ENCODE peak calls at places on chromosomes 16 and 17, in five cellular contexts. I is A549, G is HepG2, J is K562, Q is GM12878. C is an unnamed sample.

GRCh38 chr16:57628008-57628781 is at the start of gene ADGRG1:
- DNase-seq in J (peak; percentile 86), I (peak; percentile 95), G (peak; percentile 67), Q (no peak), C (peak; percentile 77)

GRCh38 chr16:86739178-86739577 is 160.8 kb downstream of the FOXL1 start:
- DNase-seq in I (no peak), J (no peak), Q (no peak), G (no peak), C (no peak)

GRCh38 chr17:9517396-9517795 is 58.2 kb downstream of the STX8 start:
- DNase-seq in Q (no peak), G (no peak), J (no peak), I (no peak), C (peak; percentile 37)

GRCh38 chr16:1691956-1692355 is 13.9 kb downstream of the JPT2 start:
- DNase-seq in I (peak; percentile 82), J (no peak), Q (no peak), G (no peak), C (no peak)

GRCh38 chr17:41451154-41451728 is 10.5 kb upstream of the KRT38 start:
- DNase-seq in G (no peak), Q (no peak), J (no peak), I (no peak), C (no peak)

GRCh38 chr17:38657824-38658740 is 16.7 kb downstream of the EPOP start:
- DNase-seq in J (no peak), Q (no peak), G (no peak), I (no peak), C (no peak)

GRCh38 chr17:67246648-67247415 is 1.8 kb upstream of the HELZ start:
- DNase-seq in G (peak; percentile 97), Q (peak; percentile 89), I (peak; percentile 71), J (peak; percentile 69), C (peak; percentile 75)

GRCh38 chr16:55861288-55861687 is 13.9 kb downstream of the CES5A start:
- DNase-seq in G (no peak), I (no peak), J (no peak), Q (no peak), C (no peak)

GRCh38 chr16:53991181-53992056 is 287.5 kb downstream of the FTO start:
- DNase-seq in G (peak; percentile 70), Q (no peak), J (no peak), I (no peak), C (peak; percentile 12)

GRCh38 chr17:7468290-7468689 is 11.1 kb downstream of the ZBTB4 start:
- DNase-seq in Q (no peak), G (no peak), I (no peak), J (no peak), C (no peak)

GRCh38 chr17:56325561-56325960 is 172.3 kb downstream of the ANKFN1 start:
- DNase-seq in Q (no peak), I (no peak), G (no peak), J (no peak), C (peak; percentile 13)

GRCh38 chr17:69067274-69068047 is 6.7 kb upstream of the ABCA9 start:
- DNase-seq in G (no peak), Q (no peak), J (no peak), I (no peak), C (peak; percentile 26)

GRCh38 chr16:69095179-69095578 is 10.3 kb upstream of the HAS3 start:
- DNase-seq in J (no peak), Q (no peak), G (no peak), I (no peak), C (no peak)

GRCh38 chr16:51524555-51525373 is 373.7 kb upstream of the SALL1 start:
- DNase-seq in J (no peak), G (no peak), I (peak; percentile 26), Q (no peak), C (no peak)

GRCh38 chr16:86765389-86766026 is 187.2 kb downstream of the FOXL1 start:
- DNase-seq in I (no peak), G (no peak), Q (no peak), J (no peak), C (no peak)

GRCh38 chr16:30893744-30894539 is at the start of gene BCL7C:
- DNase-seq in I (peak; percentile 67), G (peak; percentile 90), Q (no peak), J (peak; percentile 95), C (peak; percentile 93)

GRCh38 chr16:30895592-30896202 is 717 bp upstream of the CTF1 start:
- DNase-seq in G (no peak), Q (no peak), J (peak; percentile 87), I (no peak), C (no peak)

GRCh38 chr16:30893082-30893743 is 664 bp downstream of the BCL7C start:
- DNase-seq in Q (no peak), G (no peak), I (no peak), J (peak; percentile 19), C (peak; percentile 71)

GRCh38 chr16:30896203-30896889 is at the start of gene CTF1:
- DNase-seq in G (peak; percentile 39), Q (no peak), I (no peak), J (peak; percentile 86), C (peak; percentile 85)

DNA sequence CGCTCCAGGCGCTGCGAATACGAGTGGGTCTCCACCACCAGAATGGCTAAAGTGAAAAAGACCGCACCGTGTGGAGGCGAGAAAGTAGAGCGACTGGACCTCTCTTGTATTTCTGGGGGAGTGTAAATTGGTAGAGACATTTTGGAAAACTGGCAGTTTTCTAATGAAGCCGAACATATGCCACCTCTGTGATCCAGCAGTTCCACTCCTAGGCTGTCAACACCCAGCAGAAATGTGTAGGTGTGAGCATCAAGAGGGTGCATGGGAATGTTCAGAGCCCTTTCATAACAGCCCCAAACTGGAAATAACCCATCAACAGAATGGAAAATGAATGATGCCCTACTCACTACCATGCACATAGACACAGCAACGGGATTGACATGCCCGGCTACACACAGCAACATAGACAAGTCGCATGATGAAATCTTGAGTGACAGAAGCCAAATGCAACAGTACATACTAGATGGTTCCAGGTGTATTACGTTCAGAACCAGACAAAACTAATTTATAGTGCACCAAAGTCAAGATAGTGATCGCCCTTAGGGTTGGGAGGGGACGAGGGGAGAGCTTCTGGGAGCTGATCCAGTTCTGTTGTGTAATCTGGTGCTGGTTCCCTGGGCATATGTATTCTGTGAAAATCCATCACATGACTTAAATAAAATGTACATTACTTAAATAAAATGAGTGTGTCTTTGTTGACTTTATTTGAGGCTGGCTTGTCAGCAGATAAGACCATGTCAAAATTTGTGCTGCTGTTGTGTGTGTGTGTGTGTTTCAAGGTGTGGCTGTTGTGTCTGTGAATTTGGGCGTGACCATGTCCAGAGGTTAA is 877 bp upstream of the BCL7C start:
- DNase-seq in I (no peak), Q (no peak), G (no peak), J (peak; percentile 48), C (no peak)
- TF ChIP-seq JUNB in I (no peak), Q (no peak), G (no peak), J (no peak), C (no peak)

DNA sequence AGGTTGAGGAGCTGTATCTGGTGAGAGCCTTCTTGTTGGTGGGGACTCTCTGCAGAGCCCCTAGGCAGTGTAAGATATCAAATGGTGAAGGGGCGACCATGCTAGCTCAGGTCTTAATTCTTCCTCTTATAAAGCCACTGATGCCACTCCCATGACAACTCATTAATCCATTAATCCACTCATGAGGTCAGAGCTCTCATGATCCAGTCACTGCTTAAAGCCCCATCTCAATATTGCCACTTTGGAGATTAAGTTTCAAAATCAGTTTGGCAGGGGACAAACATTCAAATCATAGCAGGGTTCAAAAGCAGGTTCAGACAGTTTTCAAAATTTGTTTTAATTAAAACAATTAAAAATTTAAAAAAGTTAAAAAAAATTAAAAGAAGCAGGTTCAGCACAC is 13.1 kb upstream of the SPECC1 start:
- DNase-seq in J (no peak), G (no peak), I (no peak), Q (no peak), C (no peak)
- TF ChIP-seq JUNB in J (no peak), G (no peak), I (no peak), Q (no peak), C (no peak)

DNA sequence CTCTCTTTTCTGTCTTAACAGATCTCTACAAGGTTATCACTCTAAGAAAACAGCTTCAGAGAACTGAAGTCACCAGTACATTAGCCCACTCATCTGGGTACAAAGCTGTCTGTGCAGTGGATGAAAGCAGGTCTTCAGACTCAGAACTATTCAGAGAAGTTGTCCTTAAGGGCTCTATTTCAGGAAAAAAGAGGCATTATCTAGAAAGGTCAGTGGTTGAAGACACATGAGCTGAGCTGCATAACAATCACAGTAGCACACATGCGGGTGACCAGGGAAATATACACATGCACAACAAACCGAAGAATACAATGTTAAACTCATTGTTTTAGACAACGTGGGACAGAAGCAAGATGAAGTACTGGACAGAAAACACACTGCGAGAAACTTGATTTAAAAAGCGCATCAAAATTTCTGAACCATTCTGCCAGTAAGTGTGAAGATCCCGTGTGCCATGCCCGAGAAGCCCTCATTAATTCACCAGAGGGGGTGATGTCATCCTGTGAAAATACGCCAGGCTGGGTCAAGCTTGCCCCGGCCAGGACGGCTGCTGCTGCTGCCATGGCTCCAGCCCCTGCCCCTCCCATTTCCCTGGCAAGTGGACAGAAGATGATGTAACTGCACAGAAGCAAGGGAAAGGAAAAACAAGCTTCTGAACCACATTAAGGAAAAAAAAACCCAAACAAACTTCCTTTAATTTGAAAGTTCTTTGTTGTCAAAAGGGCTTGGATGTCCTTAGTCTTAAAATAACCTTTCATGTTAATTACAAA is 10.1 kb downstream of the DYNC1LI2 start:
- DNase-seq in I (peak; percentile 68), J (peak; percentile 40), G (peak; percentile 20), Q (no peak), C (no peak)
- TF ChIP-seq JUNB in I (no peak), J (no peak), G (no peak), Q (no peak), C (no peak)

GRCh38 chr16:72409428-72409827 is 237.5 kb upstream of the PMFBP1 start:
- DNase-seq in I (no peak), G (peak; percentile 58), Q (no peak), J (no peak), C (peak; percentile 45)
- TF ChIP-seq JUNB in I (no peak), G (no peak), Q (no peak), J (no peak), C (no peak)

GRCh38 chr17:60079401-60079861 is 710 bp upstream of the HEATR6 start:
- DNase-seq in J (peak; percentile 25), Q (no peak), I (peak; percentile 26), G (no peak), C (no peak)

GRCh38 chr17:60077672-60078519 is 825 bp downstream of the HEATR6 start:
- DNase-seq in Q (no peak), I (no peak), G (no peak), J (peak; percentile 64), C (no peak)

GRCh38 chr17:60075981-60076380 is 2.7 kb downstream of the HEATR6 start:
- DNase-seq in I (no peak), G (no peak), Q (no peak), J (no peak), C (no peak)

GRCh38 chr17:60076811-60077210 is 1.9 kb downstream of the HEATR6 start:
- DNase-seq in I (no peak), G (no peak), Q (no peak), J (no peak), C (no peak)

DNA sequence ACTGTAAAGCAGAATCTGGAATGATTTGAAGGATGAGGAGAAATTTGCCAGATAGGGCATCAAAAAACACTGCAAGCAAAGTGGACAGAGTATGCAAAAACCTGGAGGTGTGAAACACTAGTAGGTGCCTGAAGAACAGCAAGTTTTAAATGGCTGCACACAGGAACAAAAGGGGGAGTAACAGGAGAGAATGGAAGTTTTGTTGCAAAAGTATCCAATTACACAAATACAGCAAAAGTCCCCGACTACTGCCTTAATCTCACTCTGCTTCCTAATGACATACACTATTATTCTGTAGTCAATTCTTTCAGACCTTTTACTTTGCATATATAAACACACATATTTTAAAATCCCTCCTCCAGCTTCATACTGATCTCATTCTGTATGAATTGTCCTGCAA is 1.5 kb downstream of the HEATR6 start:
- DNase-seq in G (no peak), I (no peak), Q (no peak), J (no peak), C (no peak)
- TF ChIP-seq JUNB in G (no peak), I (no peak), Q (no peak), J (no peak), C (no peak)